ENCODE peak calls at places on chromosome 13, in eight cellular contexts. One of them, this sample, is unnamed.

GRCh38 chr13:40588101-40588500 is 78.3 kb downstream of the FOXO1 start:
- DNase-seq in A549: no peak
- DNase-seq in ELF-1: no peak
- DNase-seq in OCI-M1: no peak
- DNase-seq in stimulated activated naive CD8-positive, alpha-beta T cell treated with anti-CD3 and anti-CD28 coated beads, Interleukin-15, amount 100 ng/mL, for 72 hours: no peak
- DNase-seq in brain microvascular endothelial cell: no peak
- DNase-seq in progenitor cell of endocrine pancreas: no peak
- DNase-seq in tibial nerve: no peak
- DNase-seq in this sample: no peak

GRCh38 chr13:44413095-44413494 is 39.5 kb downstream of the SERP2 start:
- DNase-seq in stimulated activated naive CD8-positive, alpha-beta T cell treated with anti-CD3 and anti-CD28 coated beads, Interleukin-15, amount 100 ng/mL, for 72 hours: no peak
- DNase-seq in brain microvascular endothelial cell: peak; percentile 16
- DNase-seq in ELF-1: no peak
- DNase-seq in OCI-M1: peak; percentile 45
- DNase-seq in A549: no peak
- DNase-seq in tibial nerve: no peak
- DNase-seq in progenitor cell of endocrine pancreas: no peak
- DNase-seq in this sample: no peak

GRCh38 chr13:101700598-101700997 is 248.1 kb downstream of the ITGBL1 start:
- DNase-seq in OCI-M1: no peak
- DNase-seq in ELF-1: no peak
- DNase-seq in progenitor cell of endocrine pancreas: no peak
- DNase-seq in A549: no peak
- DNase-seq in brain microvascular endothelial cell: peak; percentile 53
- DNase-seq in tibial nerve: no peak
- DNase-seq in stimulated activated naive CD8-positive, alpha-beta T cell treated with anti-CD3 and anti-CD28 coated beads, Interleukin-15, amount 100 ng/mL, for 72 hours: no peak
- DNase-seq in this sample: peak; percentile 72

GRCh38 chr13:30132623-30133553 is 174.5 kb downstream of the KATNAL1 start:
- DNase-seq in brain microvascular endothelial cell: peak; percentile 94
- DNase-seq in tibial nerve: peak; percentile 99
- DNase-seq in stimulated activated naive CD8-positive, alpha-beta T cell treated with anti-CD3 and anti-CD28 coated beads, Interleukin-15, amount 100 ng/mL, for 72 hours: peak; percentile 93
- DNase-seq in progenitor cell of endocrine pancreas: peak; percentile 96
- DNase-seq in OCI-M1: peak; percentile 87
- DNase-seq in A549: peak; percentile 76
- DNase-seq in ELF-1: peak; percentile 98
- DNase-seq in this sample: peak; percentile 91

GRCh38 chr13:25085125-25085742 is 10.7 kb upstream of the PABPC3 start:
- DNase-seq in ELF-1: peak; percentile 42
- DNase-seq in progenitor cell of endocrine pancreas: no peak
- DNase-seq in brain microvascular endothelial cell: peak; percentile 51
- DNase-seq in stimulated activated naive CD8-positive, alpha-beta T cell treated with anti-CD3 and anti-CD28 coated beads, Interleukin-15, amount 100 ng/mL, for 72 hours: peak; percentile 1
- DNase-seq in A549: peak; percentile 25
- DNase-seq in OCI-M1: peak; percentile 26
- DNase-seq in tibial nerve: no peak
- DNase-seq in this sample: peak; percentile 66

GRCh38 chr13:44368062-44368591 is 5.5 kb upstream of the SERP2 start:
- DNase-seq in A549: no peak
- DNase-seq in progenitor cell of endocrine pancreas: no peak
- DNase-seq in OCI-M1: peak; percentile 88
- DNase-seq in brain microvascular endothelial cell: no peak
- DNase-seq in ELF-1: no peak
- DNase-seq in tibial nerve: no peak
- DNase-seq in stimulated activated naive CD8-positive, alpha-beta T cell treated with anti-CD3 and anti-CD28 coated beads, Interleukin-15, amount 100 ng/mL, for 72 hours: no peak
- DNase-seq in this sample: no peak

GRCh38 chr13:98214008-98214643 is 37.1 kb upstream of the RNF113B start:
- DNase-seq in ELF-1: no peak
- DNase-seq in stimulated activated naive CD8-positive, alpha-beta T cell treated with anti-CD3 and anti-CD28 coated beads, Interleukin-15, amount 100 ng/mL, for 72 hours: no peak
- DNase-seq in progenitor cell of endocrine pancreas: no peak
- DNase-seq in OCI-M1: no peak
- DNase-seq in tibial nerve: no peak
- DNase-seq in A549: no peak
- DNase-seq in brain microvascular endothelial cell: no peak
- DNase-seq in this sample: no peak

GRCh38 chr13:29396446-29396845 is 199.0 kb downstream of the SLC7A1 start:
- DNase-seq in A549: no peak
- DNase-seq in stimulated activated naive CD8-positive, alpha-beta T cell treated with anti-CD3 and anti-CD28 coated beads, Interleukin-15, amount 100 ng/mL, for 72 hours: no peak
- DNase-seq in brain microvascular endothelial cell: no peak
- DNase-seq in progenitor cell of endocrine pancreas: no peak
- DNase-seq in tibial nerve: no peak
- DNase-seq in ELF-1: no peak
- DNase-seq in OCI-M1: no peak
- DNase-seq in this sample: no peak

GRCh38 chr13:45918597-45918996 is 67.0 kb upstream of the SIAH3 start:
- DNase-seq in A549: no peak
- DNase-seq in ELF-1: no peak
- DNase-seq in progenitor cell of endocrine pancreas: no peak
- DNase-seq in stimulated activated naive CD8-positive, alpha-beta T cell treated with anti-CD3 and anti-CD28 coated beads, Interleukin-15, amount 100 ng/mL, for 72 hours: no peak
- DNase-seq in brain microvascular endothelial cell: no peak
- DNase-seq in tibial nerve: no peak
- DNase-seq in OCI-M1: no peak
- DNase-seq in this sample: no peak

GRCh38 chr13:24038405-24038804 is 122.1 kb upstream of the SPATA13 start:
- DNase-seq in OCI-M1: peak; percentile 22
- DNase-seq in brain microvascular endothelial cell: peak; percentile 53
- DNase-seq in tibial nerve: no peak
- DNase-seq in stimulated activated naive CD8-positive, alpha-beta T cell treated with anti-CD3 and anti-CD28 coated beads, Interleukin-15, amount 100 ng/mL, for 72 hours: no peak
- DNase-seq in A549: no peak
- DNase-seq in progenitor cell of endocrine pancreas: no peak
- DNase-seq in ELF-1: peak; percentile 53
- DNase-seq in this sample: peak; percentile 28

GRCh38 chr13:42354246-42355117 is 82.5 kb downstream of the AKAP11 start:
- DNase-seq in OCI-M1: no peak
- DNase-seq in brain microvascular endothelial cell: peak; percentile 79
- DNase-seq in A549: no peak
- DNase-seq in ELF-1: peak; percentile 5
- DNase-seq in progenitor cell of endocrine pancreas: no peak
- DNase-seq in tibial nerve: no peak
- DNase-seq in stimulated activated naive CD8-positive, alpha-beta T cell treated with anti-CD3 and anti-CD28 coated beads, Interleukin-15, amount 100 ng/mL, for 72 hours: peak; percentile 62
- DNase-seq in this sample: no peak

GRCh38 chr13:35953537-35954206 is 177.5 kb downstream of the DCLK1 start:
- DNase-seq in ELF-1: peak; percentile 95
- DNase-seq in brain microvascular endothelial cell: peak; percentile 89
- DNase-seq in stimulated activated naive CD8-positive, alpha-beta T cell treated with anti-CD3 and anti-CD28 coated beads, Interleukin-15, amount 100 ng/mL, for 72 hours: no peak
- DNase-seq in progenitor cell of endocrine pancreas: peak; percentile 43
- DNase-seq in OCI-M1: peak; percentile 77
- DNase-seq in A549: peak; percentile 7
- DNase-seq in tibial nerve: peak; percentile 70
- DNase-seq in this sample: peak; percentile 64

GRCh38 chr13:23923031-23923430 is 25.7 kb upstream of the C1QTNF9B start:
- DNase-seq in ELF-1: no peak
- DNase-seq in tibial nerve: no peak
- DNase-seq in brain microvascular endothelial cell: no peak
- DNase-seq in A549: no peak
- DNase-seq in OCI-M1: no peak
- DNase-seq in progenitor cell of endocrine pancreas: no peak
- DNase-seq in stimulated activated naive CD8-positive, alpha-beta T cell treated with anti-CD3 and anti-CD28 coated beads, Interleukin-15, amount 100 ng/mL, for 72 hours: no peak
- DNase-seq in this sample: no peak

This sample was measured in MCF 10A.